ENCODE peak calls at places on chromosome 2, in seven cellular contexts. V is Peyer's patch; Q is GM23248; N is effector memory CD4-positive, alpha-beta T cell; J is SJSA1; D is astrocyte; M is CD8-positive, alpha-beta T cell. R is an unnamed sample. For H3K4me1, the result is how much of the 10 kb centered on the place peaks cover.

GRCh38 chr2:69774984-69775982 is 33.3 kb downstream of the ANXA4 start:
- DNase-seq in V (no peak), Q (no peak), N (peak), J (no peak), D (no peak), M (peak), R (no peak)

GRCh38 chr2:144472046-144472412 is 47.9 kb downstream of the ZEB2 start:
- DNase-seq in V (no peak), Q (no peak), N (no peak), J (no peak), D (no peak), M (no peak), R (no peak)

GRCh38 chr2:127656569-127657231 is 10.7 kb downstream of the GPR17 start:
- DNase-seq in V (no peak), Q (no peak), N (no peak), J (no peak), D (no peak), M (no peak), R (no peak)

GRCh38 chr2:174259981-174260380 is 11.6 kb upstream of the OLA1 start:
- DNase-seq in V (no peak), Q (peak), N (no peak), J (no peak), D (peak), M (no peak), R (no peak)

GRCh38 chr2:175355246-175355645 is 173.7 kb upstream of the ATP5MC3 start:
- DNase-seq in V (no peak), Q (no peak), N (no peak), J (no peak), D (no peak), M (no peak), R (no peak)

GRCh38 chr2:174972924-174973323 is 32.3 kb downstream of the CHN1 start:
- DNase-seq in V (no peak), Q (peak), N (no peak), J (no peak), D (peak), M (no peak), R (no peak)

GRCh38 chr2:182522930-182523541 is 96.2 kb upstream of the PDE1A start:
- DNase-seq in V (no peak), Q (peak), N (no peak), J (no peak), D (peak), M (no peak), R (no peak)

GRCh38 chr2:79717364-79718007 is 204.6 kb downstream of the CTNNA2 start:
- DNase-seq in V (no peak), Q (peak), N (no peak), J (peak), D (peak), M (no peak), R (no peak)

GRCh38 chr2:43539991-43540860 is 55.6 kb downstream of the THADA start:
- DNase-seq in V (peak), Q (peak), N (no peak), J (no peak), D (peak), M (no peak), R (no peak)

GRCh38 chr2:130898553-130898952 is 61.8 kb downstream of the ARHGEF4 start:
- DNase-seq in V (no peak), Q (no peak), N (no peak), J (no peak), D (no peak), M (no peak), R (no peak)

GRCh38 chr2:142841788-142842187 is 35.7 kb upstream of the KYNU start:
- DNase-seq in V (no peak), Q (no peak), N (no peak), J (no peak), D (no peak), M (no peak), R (no peak)

GRCh38 chr2:19362652-19363473 is 4.4 kb upstream of the OSR1 start:
- DNase-seq in V (peak), Q (peak), N (no peak), J (peak), D (peak), M (peak), R (peak)

GRCh38 chr2:227460079-227460485 is 11.9 kb upstream of the AGFG1 start:
- DNase-seq in V (peak), Q (peak), N (peak), J (peak), D (peak), M (peak), R (no peak)

GRCh38 chr2:53087282-53087882 is 680.2 kb upstream of the CHAC2 start:
- DNase-seq in V (no peak), Q (peak), N (no peak), J (no peak), D (peak), M (no peak), R (no peak)

GRCh38 chr2:9972621-9973445 is 21.3 kb downstream of the GRHL1 start:
- DNase-seq in V (no peak), Q (peak), N (no peak), J (peak), D (peak), M (no peak), R (no peak)

GRCh38 chr2:46163804-46164569 is 133.2 kb upstream of the EPAS1 start:
- DNase-seq in V (no peak), Q (peak), N (no peak), J (no peak), D (peak), M (no peak), R (no peak)

GRCh38 chr2:55168221-55169154 is 63.6 kb downstream of the CLHC1 start:
- DNase-seq in V (peak), Q (peak), N (peak), J (no peak), D (peak), M (peak), R (peak)

GRCh38 chr2:165497659-165498306 is 28.3 kb downstream of the CSRNP3 start:
- DNase-seq in V (no peak), Q (no peak), N (no peak), J (no peak), D (no peak), M (no peak), R (no peak)

GRCh38 chr2:26000561-26001211 is 18.4 kb upstream of the KIF3C start:
- DNase-seq in V (no peak), Q (peak), N (no peak), J (no peak), D (no peak), M (no peak), R (no peak)

GRCh38 chr2:55743583-55743982 is 49.9 kb upstream of the PNPT1 start:
- DNase-seq in V (no peak), Q (peak), N (no peak), J (no peak), D (peak), M (no peak), R (no peak)

GRCh38 chr2:108548221-108549003 is 14.1 kb downstream of the LIMS1 start:
- DNase-seq in V (no peak), Q (no peak), N (no peak), J (no peak), D (peak), M (no peak), R (no peak)

GRCh38 chr2:203535784-203536590 is 886 bp upstream of the RAPH1 start:
- DNase-seq in V (no peak), Q (peak), N (no peak), J (no peak), D (peak), M (no peak), R (no peak)

GRCh38 chr2:120451334-120451733 is 105.4 kb downstream of the INHBB start:
- DNase-seq in V (no peak), Q (peak), N (no peak), J (no peak), D (no peak), M (no peak), R (no peak)

GRCh38 chr2:67752964-67753363 is 309.8 kb downstream of the C1D start:
- DNase-seq in V (no peak), Q (peak), N (no peak), J (no peak), D (peak), M (no peak), R (no peak)

GRCh38 chr2:68920481-68921170 is 32.1 kb downstream of the GKN2 start:
- DNase-seq in V (no peak), Q (no peak), N (no peak), J (no peak), D (no peak), M (no peak), R (no peak)

GRCh38 chr2:37317746-37318145 is 6.9 kb downstream of the PRKD3 start:
- DNase-seq in V (no peak), Q (no peak), N (no peak), J (no peak), D (no peak), M (no peak), R (no peak)

GRCh38 chr2:74146929-74147728 is 583 bp downstream of the BOLA3 start:
- DNase-seq in V (no peak), Q (peak), N (no peak), J (peak), D (peak), M (no peak), R (no peak)

GRCh38 chr2:227824711-227825110 is 11.1 kb downstream of the CCL20 start:
- DNase-seq in V (no peak), Q (no peak), N (no peak), J (no peak), D (no peak), M (no peak), R (no peak)

GRCh38 chr2:62938126-62938525 is 112.5 kb upstream of the OTX1 start:
- DNase-seq in V (no peak), Q (peak), N (no peak), J (no peak), D (peak), M (no peak), R (no peak)

GRCh38 chr2:16626997-16627605 is 38.5 kb downstream of the CYRIA start:
- DNase-seq in V (no peak), Q (no peak), N (no peak), J (no peak), D (no peak), M (no peak), R (no peak)

GRCh38 chr2:119256574-119256921 is 32.9 kb downstream of the STEAP3 start:
- DNase-seq in V (no peak), Q (no peak), N (no peak), J (no peak), D (no peak), M (no peak), R (no peak)

GRCh38 chr2:46364797-46365457 is 67.7 kb downstream of the EPAS1 start:
- DNase-seq in V (no peak), Q (peak), N (peak), J (no peak), D (peak), M (peak), R (no peak)

GRCh38 chr2:31535753-31536152 is 45.0 kb downstream of the SRD5A2 start:
- DNase-seq in V (no peak), Q (no peak), N (no peak), J (no peak), D (no peak), M (no peak), R (no peak)

GRCh38 chr2:223901854-223902253 is 43.3 kb downstream of the WDFY1 start:
- DNase-seq in V (no peak), Q (no peak), N (no peak), J (no peak), D (no peak), M (no peak), R (no peak)

GRCh38 chr2:228180126-228181097 is 1.1 kb downstream of the SPHKAP start:
- DNase-seq in V (no peak), Q (peak), N (no peak), J (no peak), D (no peak), M (no peak), R (no peak)

GRCh38 chr2:191032588-191033429 is 18.8 kb upstream of the STAT1 start:
- DNase-seq in V (no peak), Q (no peak), N (no peak), J (no peak), D (no peak), M (no peak), R (no peak)

GRCh38 chr2:156532989-156533388 is 96.8 kb downstream of the GPD2 start:
- DNase-seq in V (no peak), Q (no peak), N (no peak), J (no peak), D (no peak), M (no peak), R (no peak)
- H3K4me1 ChIP-seq in V (under half), Q (under half), N (under half), J (under half), D (under half), M (under half), R (under half)

GRCh38 chr2:41967426-41968181 is 80.2 kb upstream of the PKDCC start:
- DNase-seq in V (no peak), Q (peak), N (no peak), J (no peak), D (peak), M (no peak), R (peak)

GRCh38 chr2:41965886-41966285 is 81.9 kb upstream of the PKDCC start:
- DNase-seq in V (no peak), Q (peak), N (no peak), J (no peak), D (peak), M (no peak), R (no peak)

GRCh38 chr2:41965173-41965875 is 82.5 kb upstream of the PKDCC start:
- DNase-seq in V (no peak), Q (no peak), N (no peak), J (no peak), D (no peak), M (no peak), R (no peak)

GRCh38 chr2:41966920-41967319 is 80.9 kb upstream of the PKDCC start:
- DNase-seq in V (no peak), Q (peak), N (no peak), J (no peak), D (no peak), M (no peak), R (no peak)

DNA sequence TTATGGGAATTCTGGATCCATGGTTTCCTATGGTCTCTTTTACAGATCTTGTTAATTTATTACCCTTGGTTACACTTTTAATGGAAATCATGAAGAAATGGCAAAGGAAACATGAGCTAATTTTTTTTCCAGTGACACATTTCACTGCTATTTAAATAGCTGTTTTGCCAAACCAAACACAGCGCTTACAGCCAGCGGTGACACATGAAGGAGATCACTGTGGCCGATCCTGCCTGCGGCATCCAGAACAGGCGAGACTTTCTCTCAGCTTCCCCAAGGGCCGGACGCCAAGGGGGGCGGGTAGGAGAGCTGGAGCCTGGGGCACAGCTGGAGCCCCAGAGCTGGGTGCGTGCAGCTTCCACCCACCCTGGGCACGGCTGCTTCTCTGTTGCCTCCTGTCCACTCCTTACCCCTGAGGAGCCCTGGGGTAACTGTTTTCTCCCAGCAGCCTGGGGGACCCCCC is 81.4 kb upstream of the PKDCC start:
- DNase-seq in V (peak), Q (peak), N (no peak), J (peak), D (peak), M (no peak), R (peak)
- H3K4me1 ChIP-seq in V (under half), Q (under half), N (under half), J (under half), D (under half), M (under half), R (under half)

GRCh38 chr2:239147376-239147775 is 253.4 kb downstream of the HDAC4 start:
- DNase-seq in V (no peak), Q (no peak), N (no peak), J (no peak), D (no peak), M (no peak), R (no peak)

GRCh38 chr2:239145601-239146000 is 255.2 kb downstream of the HDAC4 start:
- DNase-seq in V (no peak), Q (no peak), N (no peak), J (no peak), D (no peak), M (no peak), R (no peak)

GRCh38 chr2:239146741-239147181 is 254.1 kb downstream of the HDAC4 start:
- DNase-seq in V (no peak), Q (no peak), N (no peak), J (no peak), D (no peak), M (no peak), R (no peak)

GRCh38 chr2:239145106-239145505 is 255.7 kb downstream of the HDAC4 start:
- DNase-seq in V (no peak), Q (no peak), N (no peak), J (no peak), D (no peak), M (no peak), R (no peak)

DNA sequence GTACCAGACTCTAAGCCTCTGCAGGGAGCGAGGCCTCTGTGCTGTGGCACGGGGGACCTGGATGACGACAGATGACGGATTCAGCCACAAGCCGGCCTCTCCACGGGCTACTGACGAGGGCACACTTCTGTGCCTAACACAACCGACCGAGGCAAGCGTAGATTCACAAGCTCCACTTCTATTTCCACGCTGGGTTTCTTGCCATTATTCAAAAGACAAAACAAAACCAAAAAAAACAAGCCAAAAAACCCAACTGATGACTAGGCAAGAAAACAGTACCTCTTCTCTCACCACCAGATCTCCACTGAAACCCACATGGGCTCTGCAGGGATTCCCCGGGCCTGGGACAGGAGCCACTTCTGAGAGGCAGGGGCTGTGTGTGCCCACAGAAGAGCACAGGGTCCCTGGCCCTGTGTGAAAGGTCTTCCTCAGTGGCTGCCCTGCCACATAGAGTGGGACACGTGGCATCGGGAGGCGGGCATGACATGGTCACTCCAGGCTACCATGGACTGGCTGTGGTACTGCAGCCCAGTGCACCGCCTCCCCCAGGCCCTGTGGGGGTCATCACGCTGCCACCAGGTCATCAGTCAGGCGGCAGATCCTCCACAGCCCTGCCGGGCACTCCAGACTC is 254.7 kb downstream of the HDAC4 start:
- DNase-seq in V (no peak), Q (no peak), N (no peak), J (no peak), D (no peak), M (no peak), R (peak)
- H3K4me1 ChIP-seq in V (under half), Q (under half), N (under half), J (under half), D (under half), M (under half), R (under half)

DNA sequence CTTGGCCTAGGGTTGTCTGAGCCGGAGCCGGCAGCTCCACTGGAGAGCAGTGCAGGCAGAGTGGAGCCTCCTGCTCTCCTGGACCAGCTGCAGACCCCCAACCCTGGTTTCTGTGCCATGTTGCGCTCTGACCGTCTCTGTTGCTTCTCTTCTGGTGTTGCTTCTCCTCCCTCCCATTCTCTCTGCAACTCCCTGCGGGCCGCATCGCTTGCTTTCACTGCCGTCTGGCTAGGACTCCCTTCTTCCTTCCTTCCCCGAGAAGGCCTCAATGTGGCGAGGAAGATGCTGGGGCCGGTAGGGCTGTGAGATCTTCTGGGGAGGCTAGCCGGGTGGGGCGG is 6.2 kb downstream of the DNAJB2 start:
- DNase-seq in V (no peak), Q (no peak), N (no peak), J (no peak), D (no peak), M (no peak), R (no peak)
- H3K4me1 ChIP-seq in V (under half), Q (under half), N (under half), J (under half), D (under half), M (under half), R (under half)

GRCh38 chr2:230323385-230324106 is 3.4 kb upstream of the SP140L start:
- DNase-seq in V (no peak), Q (peak), N (no peak), J (no peak), D (no peak), M (no peak), R (no peak)
- H3K4me1 ChIP-seq in V (under half), Q (under half), N (under half), J (under half), D (under half), M (under half), R (under half)